ENCODE peak calls at places on chromosomes 12 and 14, in seven cellular contexts. One of them, this sample, is unnamed.

GRCh38 chr12:70960484-70960883 is 39.9 kb upstream of the PTPRR start:
- DNase-seq in GM12878: no peak
- DNase-seq in SK-N-SH: no peak
- DNase-seq in K562: no peak
- DNase-seq in GM12892: no peak
- DNase-seq in HepG2: no peak
- DNase-seq in H1: no peak
- DNase-seq in this sample: no peak

GRCh38 chr14:105528859-105529505 is 2.6 kb downstream of the TMEM121 start:
- DNase-seq in K562: no peak
- DNase-seq in SK-N-SH: no peak
- DNase-seq in GM12878: no peak
- DNase-seq in H1: no peak
- DNase-seq in HepG2: no peak
- DNase-seq in GM12892: no peak
- DNase-seq in this sample: no peak

GRCh38 chr14:100015251-100015655 is 50.0 kb upstream of the EVL start:
- DNase-seq in K562: peak; percentile 70
- DNase-seq in H1: no peak
- DNase-seq in GM12892: peak; percentile 41
- DNase-seq in SK-N-SH: no peak
- DNase-seq in GM12878: peak; percentile 54
- DNase-seq in HepG2: no peak
- DNase-seq in this sample: peak; percentile 37

GRCh38 chr14:64110832-64111231 is 183.3 kb downstream of the ESR2 start:
- DNase-seq in GM12878: no peak
- DNase-seq in GM12892: no peak
- DNase-seq in HepG2: no peak
- DNase-seq in H1: no peak
- DNase-seq in K562: no peak
- DNase-seq in SK-N-SH: no peak
- DNase-seq in this sample: no peak

GRCh38 chr12:102821149-102821548 is 95.9 kb downstream of the PAH start:
- DNase-seq in HepG2: no peak
- DNase-seq in GM12878: no peak
- DNase-seq in GM12892: no peak
- DNase-seq in H1: no peak
- DNase-seq in SK-N-SH: no peak
- DNase-seq in K562: no peak
- DNase-seq in this sample: no peak

GRCh38 chr12:16165506-16165905 is 112.0 kb downstream of the SLC15A5 start:
- DNase-seq in K562: peak; percentile 3
- DNase-seq in GM12892: no peak
- DNase-seq in H1: no peak
- DNase-seq in HepG2: peak; percentile 18
- DNase-seq in SK-N-SH: peak; percentile 16
- DNase-seq in GM12878: no peak
- DNase-seq in this sample: no peak

GRCh38 chr14:24055971-24056799 is 4.4 kb downstream of the CARMIL3 start:
- DNase-seq in H1: no peak
- DNase-seq in GM12892: peak; percentile 7
- DNase-seq in GM12878: no peak
- DNase-seq in HepG2: no peak
- DNase-seq in K562: no peak
- DNase-seq in SK-N-SH: peak; percentile 2
- DNase-seq in this sample: peak; percentile 3

GRCh38 chr14:63677891-63678379 is 36.3 kb upstream of the WDR89 start:
- DNase-seq in GM12892: no peak
- DNase-seq in SK-N-SH: no peak
- DNase-seq in GM12878: no peak
- DNase-seq in HepG2: no peak
- DNase-seq in K562: no peak
- DNase-seq in H1: no peak
- DNase-seq in this sample: no peak

GRCh38 chr14:68689426-68689825 is 103.4 kb downstream of the ZFP36L1 start:
- DNase-seq in GM12878: no peak
- DNase-seq in K562: no peak
- DNase-seq in SK-N-SH: no peak
- DNase-seq in H1: no peak
- DNase-seq in HepG2: no peak
- DNase-seq in GM12892: no peak
- DNase-seq in this sample: no peak

GRCh38 chr14:56216631-56217379 is 98.6 kb downstream of the PELI2 start:
- DNase-seq in K562: peak; percentile 71
- DNase-seq in GM12878: no peak
- DNase-seq in GM12892: no peak
- DNase-seq in SK-N-SH: no peak
- DNase-seq in H1: no peak
- DNase-seq in HepG2: no peak
- DNase-seq in this sample: no peak

GRCh38 chr14:84152452-84152851 is 1377.5 kb upstream of the FLRT2 start:
- DNase-seq in H1: no peak
- DNase-seq in GM12878: no peak
- DNase-seq in SK-N-SH: no peak
- DNase-seq in K562: no peak
- DNase-seq in GM12892: no peak
- DNase-seq in HepG2: no peak
- DNase-seq in this sample: no peak

GRCh38 chr14:20295067-20295466 is 10.7 kb downstream of the TTC5 start:
- DNase-seq in GM12878: peak; percentile 60
- DNase-seq in GM12892: no peak
- DNase-seq in K562: no peak
- DNase-seq in SK-N-SH: no peak
- DNase-seq in H1: no peak
- DNase-seq in HepG2: no peak
- DNase-seq in this sample: no peak

GRCh38 chr14:59268858-59269257 is 80.4 kb downstream of the DAAM1 start:
- DNase-seq in GM12892: no peak
- DNase-seq in K562: no peak
- DNase-seq in H1: no peak
- DNase-seq in GM12878: no peak
- DNase-seq in SK-N-SH: no peak
- DNase-seq in HepG2: no peak
- DNase-seq in this sample: no peak

GRCh38 chr14:96805906-96806305 is 8.7 kb downstream of the VRK1 start:
- DNase-seq in H1: no peak
- DNase-seq in HepG2: no peak
- DNase-seq in SK-N-SH: no peak
- DNase-seq in GM12878: no peak
- DNase-seq in GM12892: no peak
- DNase-seq in K562: no peak
- DNase-seq in this sample: no peak

GRCh38 chr14:52706286-52706685 is 714 bp upstream of the PSMC6 start:
- DNase-seq in SK-N-SH: peak; percentile 44
- DNase-seq in GM12878: no peak
- DNase-seq in HepG2: no peak
- DNase-seq in GM12892: no peak
- DNase-seq in K562: peak; percentile 81
- DNase-seq in H1: no peak
- DNase-seq in this sample: no peak

GRCh38 chr14:67527756-67528155 is 5.3 kb upstream of the PLEKHH1 start:
- DNase-seq in K562: no peak
- DNase-seq in H1: no peak
- DNase-seq in SK-N-SH: no peak
- DNase-seq in GM12878: no peak
- DNase-seq in GM12892: no peak
- DNase-seq in HepG2: no peak
- DNase-seq in this sample: no peak
- TF ChIP-seq TAF1 in K562: no peak
- TF ChIP-seq TAF1 in H1: no peak
- TF ChIP-seq TAF1 in SK-N-SH: no peak
- TF ChIP-seq TAF1 in GM12878: no peak
- TF ChIP-seq TAF1 in GM12892: no peak
- TF ChIP-seq TAF1 in HepG2: no peak
- TF ChIP-seq TAF1 in this sample: no peak

GRCh38 chr12:6178981-6179761 is 21.0 kb upstream of the CD9 start:
- DNase-seq in SK-N-SH: no peak
- DNase-seq in K562: no peak
- DNase-seq in GM12892: no peak
- DNase-seq in HepG2: peak; percentile 63
- DNase-seq in H1: no peak
- DNase-seq in GM12878: no peak
- DNase-seq in this sample: no peak

GRCh38 chr12:6181583-6182278 is 18.5 kb upstream of the CD9 start:
- DNase-seq in GM12892: no peak
- DNase-seq in K562: no peak
- DNase-seq in H1: no peak
- DNase-seq in HepG2: no peak
- DNase-seq in GM12878: no peak
- DNase-seq in SK-N-SH: no peak
- DNase-seq in this sample: no peak

GRCh38 chr12:6181166-6181565 is 19.0 kb upstream of the CD9 start:
- DNase-seq in H1: no peak
- DNase-seq in HepG2: no peak
- DNase-seq in K562: no peak
- DNase-seq in GM12878: no peak
- DNase-seq in SK-N-SH: no peak
- DNase-seq in GM12892: no peak
- DNase-seq in this sample: no peak

GRCh38 chr12:6182279-6182898 is 17.8 kb upstream of the CD9 start:
- DNase-seq in SK-N-SH: peak; percentile 87
- DNase-seq in H1: no peak
- DNase-seq in K562: peak; percentile 23
- DNase-seq in HepG2: peak; percentile 75
- DNase-seq in GM12892: no peak
- DNase-seq in GM12878: no peak
- DNase-seq in this sample: no peak

DNA sequence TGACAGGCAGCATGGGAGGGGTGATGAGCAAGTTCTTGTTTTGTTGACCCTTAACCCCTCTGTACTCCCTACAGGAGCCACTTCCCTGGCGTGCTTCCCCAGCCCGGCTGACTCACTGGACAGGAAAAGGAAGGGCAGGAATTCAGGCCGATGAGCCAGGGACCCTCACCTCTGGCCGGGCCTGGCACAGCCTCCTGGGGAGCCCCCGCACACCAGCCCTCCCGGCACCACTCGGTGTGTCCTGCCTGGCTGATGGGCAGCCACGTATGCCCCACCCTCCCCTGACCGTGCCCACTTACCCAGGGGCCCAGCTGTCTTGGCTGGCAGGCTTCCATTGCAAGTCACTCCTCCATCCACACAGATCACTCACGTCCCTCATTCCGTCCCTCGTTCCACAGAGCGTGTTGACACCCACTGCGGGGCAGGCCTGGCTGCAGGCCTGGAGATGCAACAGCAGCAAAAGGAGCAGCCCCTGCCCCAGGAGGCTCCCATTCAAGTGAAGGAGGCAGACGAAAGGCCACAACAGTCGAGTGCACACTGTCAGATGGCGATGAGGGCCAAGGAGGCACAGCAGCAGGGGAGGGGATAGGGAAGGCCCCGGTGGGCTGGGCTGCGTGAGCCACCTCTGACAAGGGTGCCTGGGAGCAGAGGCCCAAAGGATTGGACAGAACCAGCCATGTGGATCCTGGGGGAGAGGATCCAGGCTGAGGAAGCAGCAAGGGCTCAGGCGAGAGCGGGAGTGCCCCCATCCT is 19.7 kb upstream of the CD9 start:
- DNase-seq in H1: no peak
- DNase-seq in GM12892: no peak
- DNase-seq in GM12878: no peak
- DNase-seq in HepG2: peak; percentile 76
- DNase-seq in K562: no peak
- DNase-seq in SK-N-SH: no peak
- DNase-seq in this sample: no peak
- TF ChIP-seq TAF1 in H1: no peak
- TF ChIP-seq TAF1 in GM12892: no peak
- TF ChIP-seq TAF1 in GM12878: no peak
- TF ChIP-seq TAF1 in HepG2: no peak
- TF ChIP-seq TAF1 in K562: no peak
- TF ChIP-seq TAF1 in SK-N-SH: no peak
- TF ChIP-seq TAF1 in this sample: no peak

DNA sequence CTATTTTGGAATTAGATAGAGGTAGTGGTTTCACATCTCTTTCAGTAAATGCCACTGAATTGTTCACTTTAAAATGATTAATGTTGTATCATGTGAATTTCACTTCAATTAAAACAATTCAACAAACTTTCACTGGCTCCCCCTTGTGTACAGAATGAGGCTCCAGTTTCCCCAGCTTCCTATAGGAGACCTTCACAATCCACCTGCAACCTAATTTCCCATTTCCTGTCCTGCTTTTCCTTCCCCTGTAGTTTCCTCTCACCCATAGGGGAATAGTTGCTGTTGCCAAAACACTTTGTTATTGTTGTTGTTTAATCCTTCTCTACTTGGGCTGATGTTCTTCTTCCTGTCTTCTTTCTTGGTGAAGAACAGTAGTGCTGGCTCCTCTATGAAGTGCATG is 59.8 kb downstream of the NPAS3 start:
- DNase-seq in H1: no peak
- DNase-seq in SK-N-SH: no peak
- DNase-seq in GM12892: no peak
- DNase-seq in GM12878: no peak
- DNase-seq in HepG2: no peak
- DNase-seq in K562: no peak
- DNase-seq in this sample: no peak
- TF ChIP-seq TAF1 in H1: no peak
- TF ChIP-seq TAF1 in SK-N-SH: no peak
- TF ChIP-seq TAF1 in GM12892: no peak
- TF ChIP-seq TAF1 in GM12878: no peak
- TF ChIP-seq TAF1 in HepG2: no peak
- TF ChIP-seq TAF1 in K562: no peak
- TF ChIP-seq TAF1 in this sample: no peak

GRCh38 chr14:74855021-74855420 is 20.9 kb downstream of the PROX2 start:
- DNase-seq in GM12878: no peak
- DNase-seq in H1: no peak
- DNase-seq in HepG2: no peak
- DNase-seq in SK-N-SH: no peak
- DNase-seq in K562: no peak
- DNase-seq in GM12892: no peak
- DNase-seq in this sample: no peak

GRCh38 chr14:74856366-74856765 is 19.6 kb downstream of the PROX2 start:
- DNase-seq in K562: no peak
- DNase-seq in GM12892: no peak
- DNase-seq in H1: no peak
- DNase-seq in GM12878: no peak
- DNase-seq in HepG2: no peak
- DNase-seq in SK-N-SH: no peak
- DNase-seq in this sample: no peak

GRCh38 chr14:74855945-74856344 is 20.0 kb downstream of the PROX2 start:
- DNase-seq in H1: no peak
- DNase-seq in SK-N-SH: no peak
- DNase-seq in HepG2: no peak
- DNase-seq in GM12878: no peak
- DNase-seq in K562: no peak
- DNase-seq in GM12892: no peak
- DNase-seq in this sample: no peak

GRCh38 chr14:74852922-74853530 is 22.9 kb downstream of the PROX2 start:
- DNase-seq in SK-N-SH: no peak
- DNase-seq in HepG2: no peak
- DNase-seq in H1: no peak
- DNase-seq in GM12892: no peak
- DNase-seq in K562: no peak
- DNase-seq in GM12878: no peak
- DNase-seq in this sample: no peak

DNA sequence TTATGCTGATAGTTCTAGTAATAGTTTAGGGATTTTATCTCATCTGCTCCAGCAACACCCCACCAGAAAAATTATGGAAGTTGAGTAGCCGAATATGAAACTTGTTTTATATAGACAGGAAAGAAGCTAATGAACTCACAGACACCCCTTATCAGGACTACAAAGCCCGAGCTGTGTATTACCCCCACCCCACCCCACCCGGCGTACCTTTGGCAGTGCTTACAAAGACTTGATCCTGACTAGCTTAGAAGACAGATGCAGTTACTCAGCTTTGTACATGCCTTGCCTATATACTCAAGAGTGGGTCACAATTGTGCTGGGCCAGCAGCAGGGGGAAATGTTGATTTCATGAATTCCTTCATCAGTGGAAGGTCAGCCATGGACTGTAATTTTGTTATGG is 22.4 kb downstream of the PROX2 start:
- DNase-seq in SK-N-SH: no peak
- DNase-seq in GM12892: no peak
- DNase-seq in K562: peak; percentile 21
- DNase-seq in H1: no peak
- DNase-seq in HepG2: no peak
- DNase-seq in GM12878: no peak
- DNase-seq in this sample: no peak
- TF ChIP-seq TAF1 in SK-N-SH: no peak
- TF ChIP-seq TAF1 in GM12892: no peak
- TF ChIP-seq TAF1 in K562: no peak
- TF ChIP-seq TAF1 in H1: no peak
- TF ChIP-seq TAF1 in HepG2: no peak
- TF ChIP-seq TAF1 in GM12878: no peak
- TF ChIP-seq TAF1 in this sample: no peak

This sample was measured in GM12891.